ENCODE peak calls at places on chromosomes 3 and 15, in eight cellular contexts. Q, K, S, V, U, X, B and I are unnamed samples.

GRCh38 chr15:66924889-66925288 is 140.5 kb upstream of the SMAD3 start:
- DNase-seq in Q (no peak), K (no peak), S (no peak), V (no peak), U (no peak), X (no peak), B (no peak), I (no peak)

GRCh38 chr3:43499256-43499655 is 122.6 kb downstream of the ANO10 start:
- DNase-seq in Q (no peak), K (no peak), S (no peak), V (no peak), U (no peak), X (no peak), B (no peak), I (no peak)

GRCh38 chr3:157070600-157070999 is 89.3 kb downstream of the CCNL1 start:
- DNase-seq in Q (no peak), K (no peak), S (no peak), V (no peak), U (peak), X (no peak), B (no peak), I (no peak)

GRCh38 chr3:168030488-168031054 is 65.2 kb downstream of the GOLIM4 start:
- DNase-seq in Q (no peak), K (no peak), S (no peak), V (no peak), U (no peak), X (no peak), B (no peak), I (no peak)

GRCh38 chr3:156675744-156676466 is 1.5 kb downstream of the TIPARP start:
- DNase-seq in Q (peak), K (peak), S (peak), V (no peak), U (peak), X (peak), B (peak), I (peak)

GRCh38 chr3:76063019-76063418 is 277.7 kb upstream of the ZNF717 start:
- DNase-seq in Q (peak), K (peak), S (no peak), V (no peak), U (peak), X (no peak), B (no peak), I (no peak)

GRCh38 chr3:43001094-43001553 is 22.0 kb downstream of the GASK1A start:
- DNase-seq in Q (no peak), K (peak), S (peak), V (no peak), U (peak), X (no peak), B (no peak), I (no peak)

GRCh38 chr3:183481582-183481981 is 53.2 kb upstream of the MCF2L2 start:
- DNase-seq in Q (no peak), K (no peak), S (no peak), V (no peak), U (peak), X (no peak), B (no peak), I (no peak)

GRCh38 chr3:51434746-51435323 is 43.8 kb downstream of the RBM15B start:
- DNase-seq in Q (peak), K (peak), S (no peak), V (peak), U (peak), X (peak), B (peak), I (peak)

GRCh38 chr3:100984257-100984772 is 8.9 kb downstream of the ABI3BP start:
- DNase-seq in Q (no peak), K (no peak), S (no peak), V (no peak), U (no peak), X (no peak), B (no peak), I (no peak)

GRCh38 chr3:8938021-8938420 is 25.3 kb downstream of the RAD18 start:
- DNase-seq in Q (peak), K (peak), S (no peak), V (no peak), U (peak), X (no peak), B (no peak), I (no peak)

GRCh38 chr15:101193063-101193712 is 58.7 kb downstream of the CHSY1 start:
- DNase-seq in Q (no peak), K (no peak), S (no peak), V (no peak), U (no peak), X (no peak), B (no peak), I (no peak)

GRCh38 chr15:82045179-82045891 is 483 bp downstream of the MEX3B start:
- DNase-seq in Q (peak), K (peak), S (peak), V (peak), U (peak), X (no peak), B (peak), I (peak)

GRCh38 chr15:39499151-39499550 is 81.7 kb upstream of the THBS1 start:
- DNase-seq in Q (no peak), K (no peak), S (no peak), V (no peak), U (peak), X (no peak), B (no peak), I (no peak)

GRCh38 chr3:72336821-72337479 is 511.3 kb downstream of the SHQ1 start:
- DNase-seq in Q (peak), K (peak), S (peak), V (no peak), U (peak), X (no peak), B (no peak), I (peak)

GRCh38 chr3:46894256-46894655 is 16.7 kb downstream of the PTH1R start:
- DNase-seq in Q (no peak), K (no peak), S (no peak), V (no peak), U (no peak), X (no peak), B (no peak), I (no peak)

GRCh38 chr3:85801955-85802354 is 843.2 kb downstream of the CADM2 start:
- DNase-seq in Q (peak), K (no peak), S (no peak), V (no peak), U (peak), X (no peak), B (no peak), I (peak)

GRCh38 chr3:56987238-56987932 is 73.1 kb upstream of the SPATA12 start:
- DNase-seq in Q (no peak), K (no peak), S (no peak), V (peak), U (no peak), X (no peak), B (no peak), I (no peak)

GRCh38 chr15:94856267-94856854 is 625.0 kb downstream of the MCTP2 start:
- DNase-seq in Q (no peak), K (no peak), S (no peak), V (no peak), U (no peak), X (no peak), B (no peak), I (no peak)

GRCh38 chr3:24521306-24522154 is 26.9 kb upstream of the THRB start:
- DNase-seq in Q (peak), K (no peak), S (peak), V (no peak), U (peak), X (no peak), B (no peak), I (peak)

GRCh38 chr3:31793040-31793439 is 188.0 kb downstream of the OSBPL10 start:
- DNase-seq in Q (no peak), K (no peak), S (no peak), V (no peak), U (no peak), X (no peak), B (no peak), I (peak)

GRCh38 chr3:36763111-36763849 is 1.1 kb downstream of the DCLK3 start:
- DNase-seq in Q (no peak), K (no peak), S (no peak), V (no peak), U (no peak), X (no peak), B (no peak), I (no peak)

GRCh38 chr15:29656636-29657475 is 165.4 kb downstream of the TJP1 start:
- DNase-seq in Q (no peak), K (no peak), S (no peak), V (no peak), U (peak), X (no peak), B (no peak), I (no peak)